ENCODE peak calls at places on chromosomes 4 and X, in seven cellular contexts. G, U, I, O, B, N and X are unnamed samples. For H3K27me3, the result is how much of the 10 kb centered on the place peaks cover.

GRCh38 chr4:60683953-60684352 is 516.2 kb upstream of the ADGRL3 start:
- DNase-seq in G (no peak), U (no peak), I (no peak), O (no peak), B (no peak), N (no peak), X (no peak)

GRCh38 chrX:121163443-121163842 is 116.0 kb downstream of the GLUD2 start:
- DNase-seq in G (no peak), U (no peak), I (no peak), O (no peak), B (no peak), N (no peak), X (no peak)

GRCh38 chr4:27055226-27055760 is 194.7 kb downstream of the STIM2 start:
- DNase-seq in G (no peak), U (no peak), I (no peak), O (no peak), B (no peak), N (no peak), X (no peak)

GRCh38 chr4:7828926-7829325 is 110.7 kb downstream of the AFAP1 start:
- DNase-seq in G (no peak), U (no peak), I (no peak), O (no peak), B (no peak), N (no peak), X (no peak)

GRCh38 chrX:3461824-3462508 is 115.5 kb upstream of the MXRA5 start:
- DNase-seq in G (no peak), U (no peak), I (no peak), O (no peak), B (no peak), N (no peak), X (no peak)

GRCh38 chr4:162502109-162502508 is 338.3 kb upstream of the FSTL5 start:
- DNase-seq in G (no peak), U (no peak), I (no peak), O (no peak), B (no peak), N (no peak), X (no peak)

GRCh38 chrX:125131146-125131545 is 188.5 kb upstream of the TEX13C start:
- DNase-seq in G (no peak), U (no peak), I (no peak), O (no peak), B (no peak), N (no peak), X (no peak)

GRCh38 chrX:13699183-13699826 is 10.4 kb downstream of the RAB9A start:
- DNase-seq in G (no peak), U (no peak), I (peak), O (no peak), B (no peak), N (peak), X (no peak)

GRCh38 chr4:107117726-107118125 is 81.6 kb upstream of the DKK2 start:
- DNase-seq in G (no peak), U (no peak), I (no peak), O (no peak), B (no peak), N (no peak), X (no peak)

GRCh38 chr4:61468091-61468720 is 268.1 kb downstream of the ADGRL3 start:
- DNase-seq in G (no peak), U (no peak), I (no peak), O (no peak), B (no peak), N (no peak), X (no peak)

GRCh38 chrX:49237060-49237459 is 1.8 kb downstream of the CCDC22 start:
- DNase-seq in G (no peak), U (no peak), I (no peak), O (no peak), B (no peak), N (no peak), X (no peak)

GRCh38 chrX:39427492-39428289 is 626.4 kb downstream of the MID1IP1 start:
- DNase-seq in G (no peak), U (no peak), I (no peak), O (peak), B (no peak), N (no peak), X (peak)

GRCh38 chrX:84865113-84865512 is 138.6 kb upstream of the APOOL start:
- DNase-seq in G (no peak), U (no peak), I (no peak), O (no peak), B (no peak), N (peak), X (no peak)

GRCh38 chrX:94204524-94204923 is 530.5 kb downstream of the FAM133A start:
- DNase-seq in G (no peak), U (no peak), I (no peak), O (no peak), B (no peak), N (no peak), X (no peak)

GRCh38 chr4:54322817-54323417 is 93.8 kb downstream of the PDGFRA start:
- DNase-seq in G (peak), U (peak), I (peak), O (peak), B (no peak), N (peak), X (peak)

GRCh38 chr4:182825003-182825402 is 92.2 kb downstream of the DCTD start:
- DNase-seq in G (no peak), U (no peak), I (no peak), O (no peak), B (no peak), N (no peak), X (no peak)

GRCh38 chr4:182827981-182828677 is 89.1 kb downstream of the DCTD start:
- DNase-seq in G (no peak), U (no peak), I (no peak), O (no peak), B (no peak), N (no peak), X (no peak)

GRCh38 chr4:182827166-182827565 is 90.0 kb downstream of the DCTD start:
- DNase-seq in G (no peak), U (no peak), I (no peak), O (no peak), B (no peak), N (no peak), X (no peak)

GRCh38 chr4:182825786-182826185 is 91.4 kb downstream of the DCTD start:
- DNase-seq in G (no peak), U (no peak), I (no peak), O (no peak), B (no peak), N (no peak), X (no peak)

GRCh38 chr4:182826391-182826790 is 90.8 kb downstream of the DCTD start:
- DNase-seq in G (no peak), U (no peak), I (no peak), O (no peak), B (no peak), N (no peak), X (no peak)
- H3K4me3 ChIP-seq in G (no peak), U (no peak), I (no peak), O (no peak), B (no peak), N (no peak), X (no peak)

GRCh38 chr4:100852326-100852725 is 334.5 kb upstream of the EMCN start:
- DNase-seq in G (no peak), U (no peak), I (no peak), O (no peak), B (no peak), N (no peak), X (no peak)

GRCh38 chr4:100843897-100844296 is 326.1 kb upstream of the EMCN start:
- DNase-seq in G (no peak), U (no peak), I (no peak), O (no peak), B (no peak), N (no peak), X (no peak)

GRCh38 chr4:100849319-100849718 is 331.5 kb upstream of the EMCN start:
- DNase-seq in G (no peak), U (no peak), I (no peak), O (no peak), B (no peak), N (no peak), X (no peak)

GRCh38 chr4:100848865-100849264 is 331.0 kb upstream of the EMCN start:
- DNase-seq in G (no peak), U (no peak), I (no peak), O (no peak), B (no peak), N (no peak), X (peak)
- TF ChIP-seq CTCF in G (no peak), U (peak), I (no peak), O (no peak), B (no peak), N (no peak), X (peak)

DNA sequence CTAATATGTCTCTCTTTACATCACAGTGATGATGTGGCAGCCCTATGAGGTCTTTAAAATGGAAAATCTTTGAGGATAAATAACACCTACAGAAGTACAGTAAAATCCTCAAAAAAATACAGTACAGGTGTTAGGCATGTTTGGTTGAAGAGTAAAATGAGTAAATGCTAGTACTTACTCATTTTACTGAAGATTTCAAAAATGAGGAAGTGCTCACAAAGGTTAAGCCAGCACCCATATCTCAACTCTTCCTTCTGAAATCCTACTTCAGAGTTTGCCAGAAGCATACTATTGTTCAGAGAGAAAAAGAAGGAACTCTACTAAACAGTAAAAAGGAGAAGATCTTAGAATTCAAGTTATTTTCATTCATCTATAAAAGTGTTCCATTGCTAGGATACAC is 130.9 kb downstream of the CBR4 start:
- DNase-seq in G (no peak), U (no peak), I (no peak), O (no peak), B (no peak), N (no peak), X (no peak)
- H3K27me3 ChIP-seq in G (under half), U (under half), I (under half), O (under half), B (under half), N (under half), X (under half)

GRCh38 chr4:25913056-25913850 is 767 bp upstream of the SMIM20 start:
- DNase-seq in G (peak), U (peak), I (peak), O (peak), B (peak), N (peak), X (no peak)

GRCh38 chr4:25916870-25917269 is 2.9 kb downstream of the SMIM20 start:
- DNase-seq in G (no peak), U (no peak), I (no peak), O (no peak), B (no peak), N (no peak), X (no peak)

GRCh38 chr4:25915359-25915716 is 1.3 kb downstream of the SMIM20 start:
- DNase-seq in G (no peak), U (no peak), I (no peak), O (peak), B (no peak), N (no peak), X (no peak)

GRCh38 chr4:25913851-25914669 is at the start of gene SMIM20:
- DNase-seq in G (peak), U (peak), I (peak), O (peak), B (peak), N (peak), X (peak)

GRCh38 chr4:25914670-25915358 is 794 bp downstream of the SMIM20 start:
- DNase-seq in G (no peak), U (no peak), I (no peak), O (no peak), B (no peak), N (no peak), X (no peak)
- H3K4me3 ChIP-seq in G (peak), U (peak), I (peak), O (peak), B (peak), N (peak), X (peak)